ENCODE peak calls at places on chromosomes 12 and 14, in six cellular contexts. X is NCI-H2029 treated with DMSO at 0.1 percent for 48 hours; G is DMS53; T is hippocampal formation; W is activated CD8-positive, alpha-beta memory T cell treated with anti-CD3 and anti-CD28 coated beads for 4 hours; V is C1 segment of cervical spinal cord. H is an unnamed sample.

GRCh38 chr12:4379410-4379809 is at the start of gene FGF23:
- DNase-seq in W (no peak), X (no peak), T (no peak), G (peak), V (no peak), H (no peak)

GRCh38 chr12:13436696-13437391 is 240.3 kb downstream of the EMP1 start:
- DNase-seq in T (no peak), X (no peak), W (no peak), G (no peak), V (no peak), H (no peak)

GRCh38 chr14:32075636-32076277 is 1.3 kb upstream of the ARHGAP5 start:
- DNase-seq in W (no peak), X (peak), G (peak), T (peak), V (no peak), H (no peak)

GRCh38 chr14:92645841-92646478 is 102.5 kb downstream of the LGMN start:
- DNase-seq in W (no peak), V (no peak), G (no peak), X (no peak), T (no peak), H (no peak)

GRCh38 chr14:68520637-68521556 is 272.0 kb downstream of the ZFP36L1 start:
- DNase-seq in X (peak), W (no peak), T (no peak), V (no peak), G (peak), H (no peak)

GRCh38 chr14:68535404-68536024 is 257.4 kb downstream of the ZFP36L1 start:
- DNase-seq in W (no peak), V (no peak), G (no peak), T (no peak), X (no peak), H (no peak)

GRCh38 chr12:57381693-57382220 is 49.1 kb downstream of the R3HDM2 start:
- DNase-seq in W (no peak), G (no peak), T (no peak), V (no peak), X (no peak), H (no peak)

GRCh38 chr12:17197971-17198370 is 592.0 kb upstream of the LMO3 start:
- DNase-seq in T (no peak), G (no peak), W (no peak), X (no peak), V (no peak), H (no peak)

GRCh38 chr12:45336331-45336730 is 120.4 kb downstream of the ANO6 start:
- DNase-seq in V (no peak), T (no peak), W (no peak), G (peak), X (no peak), H (no peak)

GRCh38 chr14:71933026-71933587 is 878 bp downstream of the RGS6 start:
- DNase-seq in V (no peak), W (no peak), T (no peak), X (no peak), G (peak), H (no peak)

GRCh38 chr14:100994757-100995156 is 91.2 kb upstream of the RTL1 start:
- DNase-seq in W (no peak), X (no peak), T (no peak), V (no peak), G (no peak), H (no peak)

GRCh38 chr14:90489916-90490726 is 93.3 kb downstream of the CALM1 start:
- DNase-seq in T (no peak), X (no peak), V (no peak), G (no peak), W (no peak), H (no peak)

GRCh38 chr14:29126361-29126760 is 359.8 kb downstream of the FOXG1 start:
- DNase-seq in X (no peak), T (no peak), V (no peak), G (no peak), W (no peak), H (no peak)

GRCh38 chr12:116735084-116735483 is 2.8 kb downstream of the SPRING1 start:
- DNase-seq in G (no peak), T (no peak), V (no peak), W (no peak), X (no peak), H (no peak)

GRCh38 chr12:45655186-45655585 is 74.3 kb upstream of the ARID2 start:
- DNase-seq in G (peak), X (no peak), V (no peak), W (peak), T (no peak), H (peak)

GRCh38 chr14:58082011-58082410 is 70.0 kb downstream of the ARMH4 start:
- DNase-seq in V (no peak), G (peak), T (no peak), X (no peak), W (no peak), H (no peak)

GRCh38 chr14:104222396-104223036 is 84.1 kb downstream of the KIF26A start:
- DNase-seq in T (no peak), V (no peak), X (no peak), W (no peak), G (no peak), H (no peak)

GRCh38 chr12:115761784-115762183 is 515.7 kb downstream of the MED13L start:
- DNase-seq in W (no peak), X (no peak), G (no peak), V (no peak), T (no peak), H (no peak)

GRCh38 chr14:75306917-75307699 is 28.5 kb downstream of the FOS start:
- DNase-seq in X (peak), G (peak), V (no peak), W (no peak), T (peak), H (no peak)

GRCh38 chr14:103562135-103562384 is 397 bp downstream of the BAG5 start:
- DNase-seq in G (peak), T (no peak), W (no peak), X (no peak), V (no peak), H (no peak)

GRCh38 chr12:12521923-12522322 is 40.7 kb downstream of the DUSP16 start:
- DNase-seq in X (no peak), G (no peak), T (no peak), W (no peak), V (no peak), H (no peak)

GRCh38 chr14:67694791-67695393 is 672 bp downstream of the RDH11 start:
- DNase-seq in T (peak), G (peak), W (peak), V (peak), X (peak), H (peak)

GRCh38 chr12:131836193-131836592 is 8.0 kb downstream of the MMP17 start:
- DNase-seq in V (no peak), X (no peak), W (no peak), T (no peak), G (no peak), H (no peak)

GRCh38 chr14:60151715-60152114 is 13.5 kb downstream of the DHRS7 start:
- DNase-seq in V (peak), T (peak), W (peak), X (peak), G (peak), H (peak)

GRCh38 chr14:61547186-61548121 is 147.9 kb upstream of the HIF1A start:
- DNase-seq in W (no peak), G (no peak), V (peak), T (no peak), X (no peak), H (no peak)

GRCh38 chr14:93375673-93376156 is 28.7 kb downstream of the COX8C start:
- DNase-seq in X (no peak), G (no peak), T (no peak), W (no peak), V (no peak), H (no peak)

GRCh38 chr12:37543966-37544668 is 772.5 kb upstream of the ALG10B start:
- DNase-seq in X (no peak), V (no peak), T (no peak), W (no peak), G (no peak), H (no peak)

GRCh38 chr14:81565441-81566290 is 32.0 kb upstream of the SEL1L start:
- DNase-seq in X (no peak), V (no peak), T (peak), G (peak), W (no peak), H (no peak)

GRCh38 chr12:106566771-106567170 is 16.0 kb upstream of the RFX4 start:
- DNase-seq in W (no peak), X (no peak), T (no peak), G (no peak), V (no peak), H (no peak)

GRCh38 chr12:128951448-128951847 is 98.2 kb downstream of the GLT1D1 start:
- DNase-seq in V (no peak), G (no peak), X (no peak), T (no peak), W (no peak), H (no peak)

GRCh38 chr14:34302654-34303053 is 159.4 kb downstream of the SPTSSA start:
- DNase-seq in W (no peak), V (no peak), X (peak), G (no peak), T (no peak), H (no peak)

GRCh38 chr12:3310271-3311026 is 180.6 kb upstream of the PRMT8 start:
- DNase-seq in X (no peak), W (no peak), V (no peak), G (peak), T (no peak), H (no peak)

GRCh38 chr12:124524231-124524925 is 43.0 kb downstream of the NCOR2 start:
- DNase-seq in X (no peak), T (no peak), W (no peak), V (no peak), G (no peak), H (no peak)

GRCh38 chr14:87916103-87916885 is 76.7 kb downstream of the GALC start:
- DNase-seq in V (no peak), W (no peak), G (no peak), X (no peak), T (no peak), H (no peak)

GRCh38 chr12:59149995-59150642 is 229.8 kb upstream of the LRIG3 start:
- DNase-seq in T (peak), W (no peak), X (peak), V (no peak), G (peak), H (no peak)

H was measured in T-helper 9 cell.